ENCODE peak calls at places on chromosomes 6 and 20, in nine cellular contexts. F is spleen; S is fibroblast of lung; G is left ventricle myocardium inferior; P is CD4-positive, alpha-beta memory T cell; D is lower lobe of right lung; M is neuronal stem cell; O is heart left ventricle; N is ovary. U is an unnamed sample.

GRCh38 chr6:139474145-139475108 is 100.0 kb upstream of the CITED2 start:
- DNase-seq in M (no peak), D (no peak), G (no peak), F (peak; percentile 48), N (no peak), S (peak; percentile 33), O (no peak), P (no peak), U (peak; percentile 16)

GRCh38 chr6:153780011-153780410 is 259.0 kb upstream of the OPRM1 start:
- DNase-seq in G (no peak), P (no peak), D (no peak), S (no peak), M (no peak), F (no peak), N (no peak), O (no peak), U (no peak)

GRCh38 chr20:45983279-45983743 is 11.3 kb upstream of the ZNF335 start:
- DNase-seq in F (no peak), G (no peak), S (no peak), M (no peak), P (no peak), D (peak; percentile 4), N (no peak), O (no peak), U (no peak)

GRCh38 chr6:85078071-85078470 is 313.7 kb upstream of the TBX18 start:
- DNase-seq in D (no peak), S (peak; percentile 88), G (no peak), N (no peak), F (no peak), M (no peak), O (no peak), P (no peak), U (no peak)

GRCh38 chr6:27532820-27533538 is 60.1 kb upstream of the ZNF184 start:
- DNase-seq in D (no peak), S (peak; percentile 94), N (no peak), F (no peak), G (no peak), O (no peak), M (no peak), P (no peak), U (no peak)

GRCh38 chr6:89347825-89348224 is 4.7 kb downstream of the UBE2J1 start:
- DNase-seq in O (peak; percentile 39), M (no peak), G (peak; percentile 22), F (no peak), N (no peak), D (peak; percentile 55), P (no peak), S (peak; percentile 47), U (no peak)

GRCh38 chr20:49541733-49542513 is 26.0 kb downstream of the PTGIS start:
- DNase-seq in F (no peak), G (peak; percentile 48), D (peak; percentile 67), S (peak; percentile 53), O (peak; percentile 58), N (peak; percentile 78), P (peak; percentile 52), M (peak; percentile 79), U (peak; percentile 29)

GRCh38 chr20:23086931-23087411 is 847 bp upstream of the CD93 start:
- DNase-seq in N (no peak), S (no peak), P (no peak), F (peak; percentile 85), M (no peak), O (peak; percentile 72), G (peak; percentile 63), D (peak; percentile 65), U (no peak)

GRCh38 chr20:46994341-46994740 is 99.7 kb downstream of the EYA2 start:
- DNase-seq in D (no peak), S (no peak), N (no peak), O (no peak), P (peak; percentile 44), G (no peak), F (peak; percentile 71), M (no peak), U (no peak)

GRCh38 chr20:53677447-53678314 is 84.0 kb upstream of the ZNF217 start:
- DNase-seq in M (no peak), N (no peak), P (no peak), O (peak; percentile 49), S (peak; percentile 56), F (no peak), D (peak; percentile 48), G (peak; percentile 32), U (no peak)

GRCh38 chr6:75296811-75297779 is 12.5 kb upstream of the TMEM30A start:
- DNase-seq in P (peak; percentile 58), N (no peak), F (no peak), D (no peak), O (no peak), M (peak; percentile 68), S (peak; percentile 45), G (no peak), U (no peak)

GRCh38 chr6:5866547-5867051 is 140.1 kb downstream of the NRN1 start:
- DNase-seq in F (no peak), O (no peak), G (no peak), S (peak; percentile 75), M (no peak), N (no peak), D (no peak), P (peak; percentile 50), U (peak; percentile 49)

DNA sequence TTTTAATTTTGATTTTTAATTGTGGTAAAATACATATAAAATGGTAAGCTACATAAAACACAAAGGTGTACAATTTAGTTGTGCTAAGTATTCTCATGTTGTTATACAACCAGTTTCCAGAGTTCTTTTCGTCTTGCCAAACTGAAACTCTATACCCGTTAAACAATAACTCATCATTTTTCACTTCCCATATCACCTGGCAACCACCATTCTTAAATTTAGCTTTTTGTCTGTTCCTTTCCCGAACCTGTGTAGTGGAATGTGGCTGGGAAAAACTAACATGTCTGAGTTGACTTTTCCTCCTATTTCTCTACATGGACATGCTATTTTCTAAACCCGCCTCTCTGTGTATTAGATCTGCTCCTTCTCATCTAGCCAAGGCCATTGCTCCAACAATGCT is 27.6 kb downstream of the RPRD1B start:
- DNase-seq in M (no peak), S (no peak), D (no peak), P (no peak), G (no peak), O (no peak), F (no peak), N (no peak), U (no peak)
- H3K36me3 ChIP-seq in M (peaks cover 29% of the 10 kb centered on the region), S (peaks cover 12% of the 10 kb centered on the region), D (peaks cover 84% of the 10 kb centered on the region), P (peaks cover 57% of the 10 kb centered on the region), G (peaks cover 81% of the 10 kb centered on the region), O (peaks cover 97% of the 10 kb centered on the region), F (peaks cover 100% of the 10 kb centered on the region), N (no peaks in the 10 kb centered on the region), U (peaks cover 82% of the 10 kb centered on the region)

GRCh38 chr20:9514072-9514460 is 324 bp upstream of the LAMP5 start:
- DNase-seq in O (no peak), S (no peak), D (no peak), P (no peak), N (no peak), G (no peak), F (no peak), M (no peak), U (no peak)
- H3K4me1 ChIP-seq in O (peaks cover 30% of the 10 kb centered on the region), S (no peaks in the 10 kb centered on the region), D (peaks cover 30% of the 10 kb centered on the region), P (no peaks in the 10 kb centered on the region), N (peaks cover 12% of the 10 kb centered on the region), G (peaks cover 28% of the 10 kb centered on the region), F (peaks cover 23% of the 10 kb centered on the region), M (peaks cover 13% of the 10 kb centered on the region), U (no peaks in the 10 kb centered on the region)

GRCh38 chr6:57328074-57328473 is 10.6 kb downstream of the PRIM2 start:
- DNase-seq in P (no peak), S (no peak), M (no peak), D (no peak), O (no peak), G (no peak), F (no peak), N (no peak), U (no peak)

GRCh38 chr6:57324538-57324937 is 7.1 kb downstream of the PRIM2 start:
- DNase-seq in O (no peak), D (no peak), M (no peak), S (no peak), N (no peak), F (no peak), G (no peak), P (peak; percentile 23), U (no peak)

GRCh38 chr6:57329933-57330332 is 12.5 kb downstream of the PRIM2 start:
- DNase-seq in F (no peak), G (no peak), O (no peak), M (no peak), N (no peak), D (no peak), S (no peak), P (no peak), U (no peak)

DNA sequence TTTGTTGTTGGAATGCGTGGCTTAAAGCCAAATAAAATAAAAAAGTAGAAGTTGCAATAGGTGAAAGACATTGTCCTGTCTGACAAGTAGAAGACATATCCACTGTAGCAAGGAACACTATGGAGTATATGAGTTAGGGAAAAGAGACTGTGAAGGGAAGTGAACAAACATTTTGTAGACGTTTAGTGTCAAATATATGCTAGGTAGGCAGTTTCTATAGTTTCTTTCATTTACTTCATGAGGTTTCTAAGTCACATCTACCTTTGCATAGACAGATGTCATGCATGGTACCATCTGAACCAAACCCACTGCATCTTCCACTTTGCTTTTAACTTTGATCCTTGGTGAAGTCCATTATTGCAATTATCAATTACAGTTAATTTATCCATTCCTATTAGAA is 9.9 kb downstream of the PRIM2 start:
- DNase-seq in M (no peak), N (no peak), S (no peak), F (no peak), D (no peak), G (no peak), P (no peak), O (no peak), U (no peak)
- H3K36me3 ChIP-seq in M (peaks cover 24% of the 10 kb centered on the region), N (no peaks in the 10 kb centered on the region), S (peaks cover 4% of the 10 kb centered on the region), F (peaks cover 96% of the 10 kb centered on the region), D (peaks cover 40% of the 10 kb centered on the region), G (peaks cover 64% of the 10 kb centered on the region), P (peaks cover 16% of the 10 kb centered on the region), O (peaks cover 63% of the 10 kb centered on the region), U (no peaks in the 10 kb centered on the region)

GRCh38 chr6:14661188-14661587 is 543.6 kb downstream of the CD83 start:
- DNase-seq in F (no peak), D (no peak), M (no peak), G (no peak), P (peak; percentile 63), O (no peak), S (no peak), N (no peak), U (no peak)
- H3K4me1 ChIP-seq in F (peaks cover 22% of the 10 kb centered on the region), D (no peaks in the 10 kb centered on the region), M (no peaks in the 10 kb centered on the region), G (peaks cover 11% of the 10 kb centered on the region), P (peaks cover 62% of the 10 kb centered on the region), O (peaks cover 46% of the 10 kb centered on the region), S (peaks cover 7% of the 10 kb centered on the region), N (peaks cover 2% of the 10 kb centered on the region), U (no peaks in the 10 kb centered on the region)

DNA sequence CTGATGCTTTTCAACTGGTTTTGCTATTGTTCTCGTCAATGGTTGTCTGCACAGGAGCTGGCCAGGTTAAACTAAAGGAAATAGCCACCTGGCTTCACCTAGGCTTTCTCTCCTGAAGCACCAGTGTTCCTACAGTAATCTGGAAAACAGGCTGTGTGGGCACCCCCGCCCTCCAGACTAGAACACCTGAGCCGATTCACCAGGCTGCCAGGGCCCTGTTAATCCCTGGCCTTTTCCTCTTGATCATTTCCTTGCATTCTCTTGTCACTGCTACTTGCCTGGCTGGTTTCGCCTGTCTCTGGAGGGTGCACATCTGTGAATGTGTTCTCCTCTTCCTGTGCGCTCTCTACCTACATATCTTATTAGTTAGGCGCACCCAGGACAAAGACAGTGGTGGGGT is 45.7 kb upstream of the EMILIN3 start:
- DNase-seq in S (no peak), O (no peak), G (no peak), M (no peak), F (no peak), N (no peak), P (no peak), D (no peak), U (no peak)
- H3K36me3 ChIP-seq in S (peaks cover 9% of the 10 kb centered on the region), O (peaks cover 86% of the 10 kb centered on the region), G (peaks cover 85% of the 10 kb centered on the region), M (peaks cover 53% of the 10 kb centered on the region), F (peaks cover 100% of the 10 kb centered on the region), N (peaks cover 3% of the 10 kb centered on the region), P (peaks cover 79% of the 10 kb centered on the region), D (peaks cover 94% of the 10 kb centered on the region), U (no peaks in the 10 kb centered on the region)

GRCh38 chr20:31523361-31524283 is 9.4 kb downstream of the HM13 start:
- DNase-seq in D (peak; percentile 53), S (peak; percentile 74), O (peak; percentile 42), F (no peak), N (no peak), M (no peak), P (no peak), G (no peak), U (no peak)
- H3K4me1 ChIP-seq in D (peaks cover 31% of the 10 kb centered on the region), S (no peaks in the 10 kb centered on the region), O (peaks cover 66% of the 10 kb centered on the region), F (peaks cover 13% of the 10 kb centered on the region), N (no peaks in the 10 kb centered on the region), M (no peaks in the 10 kb centered on the region), P (peaks cover 29% of the 10 kb centered on the region), G (peaks cover 41% of the 10 kb centered on the region), U (peaks cover 9% of the 10 kb centered on the region)